ENCODE peak calls at places on chromosomes 4 and X, in four cellular contexts. Y is neuronal stem cell; V is Jurkat, Clone E6-1; Z is ovary. G is an unnamed sample.
A peak's percentile ranks its signal among the peaks of the same experiment; 100 is the strongest.

GRCh38 chrX:107542500-107542899 is 85.8 kb upstream of the PRPS1 start:
- DNase-seq in Y (no peak), V (no peak), Z (no peak), G (peak; percentile 8)

GRCh38 chr4:125085-125820 is 952 bp downstream of the ZNF718 start:
- DNase-seq in Y (peak; percentile 17), V (no peak), Z (no peak), G (peak; percentile 56)

GRCh38 chr4:96003941-96004340 is 164.0 kb downstream of the PDHA2 start:
- DNase-seq in Y (no peak), V (no peak), Z (no peak), G (no peak)

GRCh38 chrX:148500428-148501120 is at the start of gene AFF2:
- DNase-seq in Y (peak; percentile 37), V (peak; percentile 66), Z (no peak), G (peak; percentile 41)

GRCh38 chr4:190020790-190021717 is 6.0 kb downstream of the FRG2 start:
- DNase-seq in Y (no peak), V (peak; percentile 6), Z (no peak), G (no peak)

GRCh38 chr4:170868191-170868590 is 778.4 kb upstream of the AADAT start:
- DNase-seq in Y (no peak), V (no peak), Z (no peak), G (no peak)

GRCh38 chr4:16860506-16860905 is 37.9 kb downstream of the LDB2 start:
- DNase-seq in Y (no peak), V (no peak), Z (no peak), G (no peak)

GRCh38 chr4:55038176-55038890 is 87.1 kb downstream of the KDR start:
- DNase-seq in Y (no peak), V (no peak), Z (peak; percentile 16), G (no peak)

GRCh38 chrX:1581132-1581531 is 10.3 kb upstream of the AKAP17A start:
- DNase-seq in Y (no peak), V (peak; percentile 87), Z (no peak), G (peak; percentile 68)

GRCh38 chr4:62871057-62871456 is 1538.2 kb downstream of the TECRL start:
- DNase-seq in Y (no peak), V (no peak), Z (no peak), G (no peak)

GRCh38 chr4:74619931-74620702 is 174.2 kb downstream of the BTC start:
- DNase-seq in Y (no peak), V (no peak), Z (no peak), G (no peak)

GRCh38 chrX:13689519-13690211 is 737 bp downstream of the RAB9A start:
- DNase-seq in Y (no peak), V (no peak), Z (no peak), G (no peak)

GRCh38 chr4:128831526-128832252 is 22.2 kb downstream of the JADE1 start:
- DNase-seq in Y (peak; percentile 39), V (no peak), Z (no peak), G (no peak)

GRCh38 chr4:2043396-2044118 is 15.6 kb upstream of the NAT8L start:
- DNase-seq in Y (no peak), V (no peak), Z (no peak), G (no peak)

GRCh38 chr4:2042207-2042946 is 16.8 kb upstream of the NAT8L start:
- DNase-seq in Y (no peak), V (no peak), Z (no peak), G (peak; percentile 41)

GRCh38 chr4:2041234-2042130 is 17.6 kb upstream of the NAT8L start:
- DNase-seq in Y (peak; percentile 92), V (peak; percentile 70), Z (peak; percentile 52), G (peak; percentile 90)

GRCh38 chr4:2044119-2044485 is 15.0 kb upstream of the NAT8L start:
- DNase-seq in Y (no peak), V (no peak), Z (no peak), G (no peak)

DNA sequence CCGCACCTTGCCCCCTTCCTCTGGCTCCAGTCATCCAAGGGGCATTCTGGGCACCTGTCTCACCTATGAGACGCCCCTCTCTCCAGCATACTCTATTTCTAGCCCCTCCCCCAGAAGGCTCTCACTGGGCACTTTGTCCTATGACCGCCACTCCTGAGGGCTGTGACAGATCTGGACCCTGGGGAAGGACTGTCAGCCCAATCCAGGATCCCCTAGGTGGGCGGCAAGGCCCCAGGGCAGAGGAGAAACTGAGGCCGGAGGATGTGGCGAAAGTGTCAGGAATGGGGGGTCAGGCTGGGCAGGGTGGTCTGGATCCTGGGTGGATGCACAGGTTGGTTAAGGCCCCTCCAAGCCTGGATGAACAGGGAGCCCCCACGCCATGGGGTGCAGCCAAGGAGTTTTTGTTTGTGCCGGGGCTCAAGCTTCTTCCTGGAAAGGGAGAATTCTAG is 16.2 kb upstream of the NAT8L start:
- DNase-seq in Y (no peak), V (no peak), Z (no peak), G (no peak)
- H3K4me3 ChIP-seq in Y (peak overlapping the region; percentile 90), V (peak overlapping the region; percentile 61), Z (no peak overlapping the region), G (no peak overlapping the region)

DNA sequence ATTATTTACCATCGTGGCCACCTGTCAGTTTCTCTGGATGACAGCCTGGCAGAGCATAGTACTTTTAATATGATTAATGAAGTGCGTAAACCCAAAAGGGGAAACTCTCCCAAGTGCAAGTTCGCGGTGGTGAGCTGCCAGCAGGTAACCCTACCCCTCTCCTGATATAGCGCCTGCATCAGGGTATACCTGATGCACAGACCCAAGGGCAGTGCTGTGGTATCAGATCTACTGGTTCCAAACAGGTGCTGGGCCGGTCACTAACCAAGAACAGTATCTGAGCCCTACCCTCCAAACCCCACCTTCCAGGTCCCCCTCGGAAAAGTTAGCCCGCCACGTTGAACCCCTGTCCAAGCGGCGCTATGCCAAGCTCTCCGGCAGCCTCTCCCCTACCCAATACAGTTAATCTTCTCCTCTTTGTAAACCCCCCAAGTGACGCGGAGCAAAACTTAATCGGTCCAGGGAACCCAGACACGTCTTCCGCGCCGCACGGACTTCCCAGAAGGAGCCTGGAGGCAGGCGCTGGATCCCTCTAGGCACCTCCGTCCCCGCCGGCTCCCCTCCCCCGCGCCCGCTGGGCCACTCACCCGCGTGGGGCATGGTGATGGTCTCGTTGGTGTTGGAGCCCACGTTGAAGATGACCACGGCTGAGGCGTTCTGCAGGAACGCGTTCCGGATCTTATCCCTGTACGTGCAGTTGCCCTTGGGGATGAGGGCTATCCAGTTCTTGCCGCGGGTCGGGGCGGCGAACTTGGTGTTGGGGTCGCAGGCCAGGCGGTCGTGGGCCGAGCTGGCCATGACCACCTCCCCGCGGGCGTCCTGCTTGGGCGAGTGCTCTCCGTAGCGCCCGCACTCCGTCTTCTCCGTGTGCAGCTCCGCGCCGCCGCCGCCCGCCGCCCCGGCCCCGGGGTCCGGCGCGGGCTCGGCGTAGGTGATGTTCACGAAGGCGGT is 1.3 kb downstream of the RNF150 start:
- DNase-seq in Y (peak; percentile 31), V (no peak), Z (peak; percentile 49), G (no peak)
- H3K4me3 ChIP-seq in Y (peak overlapping the region; percentile 92), V (peak overlapping the region; percentile 71), Z (peak overlapping the region; percentile 95), G (no peak overlapping the region)

DNA sequence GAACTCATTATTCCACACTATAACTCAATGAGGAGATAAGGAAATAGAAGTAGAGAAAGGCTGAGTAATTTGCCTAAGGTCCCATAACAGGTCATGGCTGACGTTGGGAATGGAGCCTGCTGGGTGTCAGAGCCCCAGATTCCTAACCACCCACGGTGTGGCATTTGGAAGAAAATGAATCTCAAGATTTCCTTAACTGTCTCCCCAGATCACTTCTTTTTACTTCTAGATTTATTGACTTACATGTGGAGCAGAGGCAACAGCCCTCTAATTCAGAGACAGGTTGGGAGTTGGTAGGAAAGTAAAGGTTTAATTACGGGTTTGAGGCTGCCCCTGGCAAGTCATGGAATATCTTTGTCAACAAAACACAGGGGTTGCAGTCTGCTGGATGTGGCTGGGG is 134.0 kb downstream of the ARHGAP10 start:
- DNase-seq in Y (no peak), V (no peak), Z (no peak), G (no peak)
- H3K4me3 ChIP-seq in Y (no peak overlapping the region), V (no peak overlapping the region), Z (no peak overlapping the region), G (no peak overlapping the region)

DNA sequence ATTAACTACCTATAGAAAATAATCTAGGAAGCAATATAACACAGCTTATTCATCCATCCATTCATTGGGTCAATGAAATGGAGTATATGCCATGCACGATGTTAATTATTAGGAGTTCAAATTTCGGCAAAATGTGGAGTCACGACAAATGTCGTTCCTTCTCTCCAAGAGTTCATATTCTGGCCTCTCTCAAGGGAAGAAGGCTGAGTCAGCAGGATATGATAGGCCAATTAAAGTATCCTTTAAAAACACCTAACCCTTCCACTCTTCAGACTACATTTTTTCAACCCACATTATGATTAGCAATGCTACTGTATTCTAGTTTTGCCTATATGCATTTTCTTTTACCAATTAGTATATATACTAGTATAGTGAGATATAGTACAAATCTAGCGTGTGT is 163.1 kb downstream of the LARP7 start:
- DNase-seq in Y (no peak), V (no peak), Z (no peak), G (no peak)
- H3K4me3 ChIP-seq in Y (no peak overlapping the region), V (no peak overlapping the region), Z (no peak overlapping the region), G (no peak overlapping the region)

DNA sequence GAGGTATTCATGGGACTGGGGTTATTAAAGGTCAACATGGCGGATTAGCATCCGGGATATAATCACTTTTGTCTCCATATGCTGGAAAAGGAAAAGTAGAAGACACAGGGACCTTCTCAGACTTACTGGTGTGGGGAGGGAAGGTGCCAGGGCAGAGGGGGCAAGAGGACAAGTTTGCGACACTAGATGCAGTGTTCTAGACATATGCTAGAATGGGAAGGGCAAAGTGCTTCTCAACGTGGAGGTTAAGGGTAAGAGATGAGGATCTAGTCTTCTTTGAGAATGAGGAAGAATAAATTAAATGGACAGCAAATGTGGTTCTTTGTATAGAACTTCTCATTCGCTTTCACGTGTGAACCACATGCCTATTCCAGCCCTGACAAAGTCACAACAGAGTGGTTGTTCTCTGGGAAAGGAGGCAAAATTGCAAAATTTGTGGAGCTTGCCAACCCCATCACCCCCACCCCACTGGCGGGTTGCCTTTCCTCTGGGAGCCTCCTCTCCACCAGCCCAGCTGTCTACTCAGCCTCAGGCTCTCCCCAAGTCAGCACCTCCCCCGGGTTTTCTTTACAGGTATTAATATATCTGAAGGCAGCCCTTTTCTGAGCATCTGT is 1.4 kb upstream of the ANXA5 start:
- DNase-seq in Y (no peak), V (no peak), Z (peak; percentile 23), G (no peak)
- H3K4me3 ChIP-seq in Y (no peak overlapping the region), V (no peak overlapping the region), Z (no peak overlapping the region), G (no peak overlapping the region)

GRCh38 chr4:124936427-124936826 is 223.9 kb upstream of the ANKRD50 start:
- DNase-seq in Y (no peak), V (no peak), Z (peak; percentile 10), G (no peak)

GRCh38 chr4:124932447-124932846 is 219.9 kb upstream of the ANKRD50 start:
- DNase-seq in Y (no peak), V (no peak), Z (no peak), G (no peak)

GRCh38 chr4:124931050-124931449 is 218.5 kb upstream of the ANKRD50 start:
- DNase-seq in Y (no peak), V (no peak), Z (no peak), G (no peak)

GRCh38 chr4:124934921-124935320 is 222.4 kb upstream of the ANKRD50 start:
- DNase-seq in Y (peak; percentile 12), V (no peak), Z (no peak), G (no peak)

GRCh38 chr4:124933521-124933920 is 221.0 kb upstream of the ANKRD50 start:
- DNase-seq in Y (no peak), V (no peak), Z (no peak), G (no peak)
- H3K4me3 ChIP-seq in Y (no peak overlapping the region), V (no peak overlapping the region), Z (no peak overlapping the region), G (no peak overlapping the region)

GRCh38 chr4:56990109-56990508 is 11.4 kb downstream of the POLR2B start:
- DNase-seq in Y (no peak), V (no peak), Z (no peak), G (no peak)

GRCh38 chr4:56999751-57000150 is 21.1 kb downstream of the POLR2B start:
- DNase-seq in Y (no peak), V (no peak), Z (no peak), G (no peak)

GRCh38 chr4:56995525-56995924 is 16.8 kb downstream of the POLR2B start:
- DNase-seq in Y (no peak), V (no peak), Z (peak; percentile 65), G (no peak)
- H3K4me3 ChIP-seq in Y (no peak overlapping the region), V (no peak overlapping the region), Z (no peak overlapping the region), G (no peak overlapping the region)